ENCODE peak calls at places on chromosomes 16 and 17, in eight cellular contexts. G is ascending aorta, H is body of pancreas, R is kidney epithelial cell, J is mucosa of descending colon, L is epithelial cell of esophagus, S is AG04450, W is AG09309. F is an unnamed sample.
A peak's percentile ranks its signal among the peaks of the same experiment; 100 is the strongest.

GRCh38 chr17:73985466-73986015 is 217.9 kb upstream of the RPL38 start:
- DNase-seq in G (no peak), H (no peak), R (no peak), J (no peak), L (no peak), S (no peak), W (no peak), F (no peak)

GRCh38 chr16:79278506-79278905 is 322.0 kb downstream of the MAF start:
- DNase-seq in G (no peak), H (no peak), R (no peak), J (peak; percentile 63), L (no peak), S (no peak), W (no peak), F (no peak)

GRCh38 chr16:83354015-83354414 is 453.8 kb upstream of the HSBP1 start:
- DNase-seq in G (no peak), H (no peak), R (no peak), J (no peak), L (no peak), S (no peak), W (no peak), F (no peak)

GRCh38 chr17:66715745-66716156 is 119.2 kb upstream of the CACNG5 start:
- DNase-seq in G (no peak), H (peak; percentile 36), R (peak; percentile 35), J (no peak), L (peak; percentile 77), S (peak; percentile 23), W (peak; percentile 21), F (peak; percentile 19)

GRCh38 chr17:34133350-34133749 is 121.7 kb upstream of the CCL2 start:
- DNase-seq in G (no peak), H (peak; percentile 27), R (no peak), J (no peak), L (no peak), S (no peak), W (no peak), F (no peak)

GRCh38 chr17:39699818-39700147 is at the start of gene ERBB2:
- DNase-seq in G (no peak), H (peak; percentile 84), R (peak; percentile 42), J (peak; percentile 85), L (peak; percentile 87), S (peak; percentile 41), W (peak; percentile 31), F (no peak)

GRCh38 chr16:16143941-16144340 is 79.4 kb downstream of the ABCC6 start:
- DNase-seq in G (no peak), H (no peak), R (no peak), J (no peak), L (no peak), S (no peak), W (no peak), F (no peak)

GRCh38 chr17:34670618-34671017 is 91.2 kb downstream of the TMEM132E start:
- DNase-seq in G (no peak), H (no peak), R (no peak), J (no peak), L (no peak), S (no peak), W (no peak), F (no peak)

GRCh38 chr16:52547001-52547833 is at the start of gene TOX3:
- DNase-seq in G (no peak), H (peak; percentile 73), R (no peak), J (peak; percentile 76), L (no peak), S (no peak), W (no peak), F (no peak)

GRCh38 chr17:45225964-45226530 is 4.4 kb downstream of the FMNL1 start:
- DNase-seq in G (peak; percentile 78), H (no peak), R (no peak), J (peak; percentile 97), L (peak; percentile 21), S (no peak), W (no peak), F (no peak)

GRCh38 chr16:11201498-11202259 is 54.3 kb downstream of the SOCS1 start:
- DNase-seq in G (no peak), H (no peak), R (peak; percentile 63), J (no peak), L (peak; percentile 88), S (peak; percentile 59), W (peak; percentile 37), F (no peak)

GRCh38 chr17:75876190-75876937 is 2.0 kb downstream of the TRIM47 start:
- DNase-seq in G (no peak), H (peak; percentile 97), R (no peak), J (peak; percentile 93), L (peak; percentile 70), S (no peak), W (no peak), F (no peak)

GRCh38 chr16:53841884-53842283 is 137.9 kb downstream of the FTO start:
- DNase-seq in G (no peak), H (no peak), R (no peak), J (no peak), L (no peak), S (no peak), W (no peak), F (no peak)

GRCh38 chr17:14922421-14922820 is 342.7 kb downstream of the PMP22 start:
- DNase-seq in G (no peak), H (peak; percentile 65), R (no peak), J (no peak), L (no peak), S (no peak), W (no peak), F (no peak)

GRCh38 chr16:77480671-77481315 is 46.0 kb upstream of the ADAMTS18 start:
- DNase-seq in G (no peak), H (no peak), R (no peak), J (no peak), L (no peak), S (no peak), W (no peak), F (no peak)

GRCh38 chr17:83051423-83052240 is 27.8 kb upstream of the METRNL start:
- DNase-seq in G (peak; percentile 91), H (peak; percentile 99), R (peak; percentile 70), J (peak; percentile 99), L (peak; percentile 97), S (peak; percentile 88), W (peak; percentile 82), F (no peak)
- TF ChIP-seq CTCF in G (no peak), H (peak; percentile 17), R (no peak), J (no peak), L (no peak), S (no peak), W (no peak), F (no peak)

GRCh38 chr16:81703177-81704155 is 75.6 kb upstream of the PLCG2 start:
- DNase-seq in G (no peak), H (no peak), R (peak; percentile 53), J (peak; percentile 70), L (peak; percentile 52), S (no peak), W (peak; percentile 87), F (no peak)
- H3K4me3 ChIP-seq in G (no peak overlapping the region), H (no peak overlapping the region), R (no peak overlapping the region), J (no peak overlapping the region), L (no peak overlapping the region), S (no peak overlapping the region), W (peak overlapping the region; percentile 58), F (no peak overlapping the region)

GRCh38 chr17:77466140-77466539 is 325.4 kb downstream of the SEC14L1 start:
- DNase-seq in G (no peak), H (no peak), R (no peak), J (no peak), L (no peak), S (no peak), W (no peak), F (no peak)

GRCh38 chr17:77465358-77466041 is 324.7 kb downstream of the SEC14L1 start:
- DNase-seq in G (peak; percentile 51), H (no peak), R (no peak), J (peak; percentile 82), L (peak; percentile 66), S (no peak), W (no peak), F (no peak)

GRCh38 chr17:77466596-77467223 is 325.9 kb downstream of the SEC14L1 start:
- DNase-seq in G (no peak), H (no peak), R (no peak), J (no peak), L (no peak), S (no peak), W (no peak), F (no peak)

GRCh38 chr17:77468897-77469296 is 328.1 kb downstream of the SEC14L1 start:
- DNase-seq in G (no peak), H (no peak), R (no peak), J (no peak), L (no peak), S (no peak), W (no peak), F (no peak)

GRCh38 chr17:77467513-77467912 is 326.7 kb downstream of the SEC14L1 start:
- DNase-seq in G (no peak), H (no peak), R (no peak), J (no peak), L (no peak), S (no peak), W (no peak), F (no peak)
- TF ChIP-seq CTCF in G (no peak), H (no peak), R (no peak), J (no peak), L (no peak), S (no peak), W (no peak), F (no peak)

GRCh38 chr17:12388206-12388605 is 277.5 kb upstream of the MYOCD start:
- DNase-seq in G (no peak), H (no peak), R (no peak), J (no peak), L (no peak), S (peak; percentile 54), W (no peak), F (no peak)
- H3K4me3 ChIP-seq in G (no peak overlapping the region), H (no peak overlapping the region), R (no peak overlapping the region), J (no peak overlapping the region), L (no peak overlapping the region), S (no peak overlapping the region), W (no peak overlapping the region), F (no peak overlapping the region)

GRCh38 chr17:1275962-1276736 is 3.3 kb upstream of the TRARG1 start:
- DNase-seq in G (no peak), H (peak; percentile 66), R (no peak), J (no peak), L (peak; percentile 48), S (no peak), W (no peak), F (no peak)
- TF ChIP-seq CTCF in G (peak; percentile 97), H (peak; percentile 61), R (peak; percentile 87), J (peak; percentile 47), L (peak; percentile 78), S (peak; percentile 85), W (peak; percentile 87), F (peak; percentile 73)

GRCh38 chr17:2852729-2853110 is 56.5 kb downstream of the RAP1GAP2 start:
- DNase-seq in G (no peak), H (no peak), R (no peak), J (no peak), L (no peak), S (no peak), W (no peak), F (no peak)
- H3K4me3 ChIP-seq in G (peak overlapping the region; percentile 56), H (no peak overlapping the region), R (peak overlapping the region; percentile 59), J (peak overlapping the region; percentile 19), L (peak overlapping the region; percentile 25), S (peak overlapping the region; percentile 68), W (peak overlapping the region; percentile 19), F (peak overlapping the region; percentile 65)

DNA sequence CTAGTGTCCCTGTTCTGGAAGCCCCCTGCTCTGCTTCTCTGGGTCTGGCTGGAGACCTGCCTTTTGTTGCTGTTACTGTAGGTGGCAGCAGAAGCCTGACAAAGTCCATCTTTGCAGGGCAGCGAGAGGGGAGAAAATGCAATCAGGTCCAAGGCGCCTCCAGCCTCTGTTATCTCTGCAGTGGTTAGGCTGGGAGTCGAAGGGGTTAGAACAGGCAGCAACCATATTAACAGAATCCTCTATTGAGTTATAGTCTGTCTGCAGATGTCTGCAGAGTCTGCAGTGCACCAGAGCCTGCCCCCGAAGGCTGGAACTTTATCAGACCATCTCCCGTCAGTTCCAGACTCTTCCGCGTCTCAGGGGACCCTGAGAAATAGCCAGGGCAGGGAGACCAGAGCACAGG is 404.9 kb upstream of the EEF2KMT start:
- DNase-seq in G (no peak), H (no peak), R (no peak), J (no peak), L (no peak), S (no peak), W (no peak), F (no peak)
- TF ChIP-seq CTCF in G (no peak), H (peak; percentile 24), R (peak; percentile 16), J (no peak), L (no peak), S (no peak), W (no peak), F (peak; percentile 42)

F was measured in epithelial cell of proximal tubule.